ENCODE peak calls at places on chromosome 3, in four cellular contexts. One of them, this sample, is unnamed.

GRCh38 chr3:76664816-76665215 is 375.1 kb upstream of the ROBO2 start:
- DNase-seq in PC-3: no peak
- DNase-seq in GM23248: no peak
- DNase-seq in GM23338: no peak
- DNase-seq in this sample: no peak

GRCh38 chr3:71384393-71384792 is 199.1 kb downstream of the FOXP1 start:
- DNase-seq in PC-3: no peak
- DNase-seq in GM23338: no peak
- DNase-seq in GM23248: no peak
- DNase-seq in this sample: no peak

GRCh38 chr3:14237431-14237830 is 58.8 kb downstream of the LSM3 start:
- DNase-seq in GM23248: no peak
- DNase-seq in PC-3: no peak
- DNase-seq in GM23338: no peak
- DNase-seq in this sample: no peak

GRCh38 chr3:14431556-14431927 is 29.1 kb downstream of the SLC6A6 start:
- DNase-seq in PC-3: no peak
- DNase-seq in GM23338: peak; percentile 52
- DNase-seq in GM23248: no peak
- DNase-seq in this sample: no peak

GRCh38 chr3:11662392-11662990 is 18.8 kb upstream of the VGLL4 start:
- DNase-seq in GM23248: peak; percentile 57
- DNase-seq in GM23338: peak; percentile 62
- DNase-seq in PC-3: peak; percentile 71
- DNase-seq in this sample: no peak

GRCh38 chr3:24184528-24185176 is 239.6 kb downstream of the NR1D2 start:
- DNase-seq in GM23338: no peak
- DNase-seq in PC-3: no peak
- DNase-seq in GM23248: no peak
- DNase-seq in this sample: no peak

GRCh38 chr3:17782751-17783150 is 40.3 kb upstream of the TBC1D5 start:
- DNase-seq in GM23338: no peak
- DNase-seq in PC-3: no peak
- DNase-seq in GM23248: no peak
- DNase-seq in this sample: no peak

GRCh38 chr3:186083746-186084145 is 25.1 kb downstream of the ETV5 start:
- DNase-seq in PC-3: no peak
- DNase-seq in GM23248: no peak
- DNase-seq in GM23338: peak; percentile 45
- DNase-seq in this sample: no peak

GRCh38 chr3:187702507-187703033 is at the start of gene RTP2:
- DNase-seq in PC-3: no peak
- DNase-seq in GM23248: no peak
- DNase-seq in GM23338: no peak
- DNase-seq in this sample: no peak

GRCh38 chr3:66396161-66396760 is 104.6 kb downstream of the LRIG1 start:
- DNase-seq in GM23248: peak; percentile 45
- DNase-seq in PC-3: no peak
- DNase-seq in GM23338: no peak
- DNase-seq in this sample: no peak

GRCh38 chr3:155070316-155070715 is 9.8 kb upstream of the MME start:
- DNase-seq in GM23338: no peak
- DNase-seq in GM23248: no peak
- DNase-seq in PC-3: no peak
- DNase-seq in this sample: no peak

GRCh38 chr3:171809513-171810277 is 588 bp downstream of the PLD1 start:
- DNase-seq in GM23248: peak; percentile 99
- DNase-seq in PC-3: peak; percentile 77
- DNase-seq in GM23338: peak; percentile 76
- DNase-seq in this sample: peak; percentile 86
- H2AFZ ChIP-seq in GM23248: peak overlapping the region; percentile 74
- H2AFZ ChIP-seq in PC-3: peak overlapping the region; percentile 64
- H2AFZ ChIP-seq in GM23338: peak overlapping the region; percentile 100
- H2AFZ ChIP-seq in this sample: peak overlapping the region; percentile 50

GRCh38 chr3:41251593-41251992 is 52.3 kb downstream of the CTNNB1 start:
- DNase-seq in PC-3: no peak
- DNase-seq in GM23338: no peak
- DNase-seq in GM23248: no peak
- DNase-seq in this sample: no peak
- H3F3A ChIP-seq in PC-3: no peaks in the 10 kb centered on the region
- H3F3A ChIP-seq in GM23338: no peaks in the 10 kb centered on the region
- H3F3A ChIP-seq in GM23248: no peaks in the 10 kb centered on the region
- H3F3A ChIP-seq in this sample: no peaks in the 10 kb centered on the region

DNA sequence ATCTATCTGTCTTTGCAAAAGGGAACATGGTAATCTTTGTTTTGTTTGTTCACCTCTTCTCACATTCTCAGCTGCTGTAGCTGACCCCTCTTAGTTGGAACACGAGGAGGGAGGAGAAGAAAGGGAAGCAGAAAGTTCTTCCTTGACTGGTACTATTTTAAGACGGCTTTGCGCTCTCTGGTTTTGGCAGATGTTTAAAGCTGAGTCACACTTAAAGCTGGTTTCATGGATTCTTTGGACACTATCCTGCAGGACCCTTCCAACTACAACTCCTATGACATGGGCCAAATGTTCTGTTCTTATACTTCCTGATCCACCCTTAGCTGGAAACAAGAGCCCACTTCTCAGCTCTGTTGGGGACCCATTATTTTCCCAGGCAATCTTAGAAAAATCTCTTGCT is 40.6 kb upstream of the FXR1 start:
- DNase-seq in PC-3: no peak
- DNase-seq in GM23248: peak; percentile 58
- DNase-seq in GM23338: no peak
- DNase-seq in this sample: no peak
- H2AFZ ChIP-seq in PC-3: no peak overlapping the region
- H2AFZ ChIP-seq in GM23248: peak overlapping the region; percentile 30
- H2AFZ ChIP-seq in GM23338: peak overlapping the region; percentile 36
- H2AFZ ChIP-seq in this sample: no peak overlapping the region

GRCh38 chr3:194135516-194135805 is 487 bp upstream of the HES1 start:
- DNase-seq in PC-3: peak; percentile 34
- DNase-seq in GM23338: no peak
- DNase-seq in GM23248: peak; percentile 48
- DNase-seq in this sample: no peak

GRCh38 chr3:194134231-194134756 is 1.7 kb upstream of the HES1 start:
- DNase-seq in GM23248: peak; percentile 86
- DNase-seq in GM23338: no peak
- DNase-seq in PC-3: no peak
- DNase-seq in this sample: no peak

GRCh38 chr3:194132465-194133358 is 3.2 kb upstream of the HES1 start:
- DNase-seq in GM23338: peak; percentile 74
- DNase-seq in PC-3: peak; percentile 91
- DNase-seq in GM23248: peak; percentile 47
- DNase-seq in this sample: peak; percentile 97

GRCh38 chr3:194134757-194135515 is 1.0 kb upstream of the HES1 start:
- DNase-seq in GM23248: peak; percentile 98
- DNase-seq in PC-3: peak; percentile 97
- DNase-seq in GM23338: peak; percentile 92
- DNase-seq in this sample: peak; percentile 96

DNA sequence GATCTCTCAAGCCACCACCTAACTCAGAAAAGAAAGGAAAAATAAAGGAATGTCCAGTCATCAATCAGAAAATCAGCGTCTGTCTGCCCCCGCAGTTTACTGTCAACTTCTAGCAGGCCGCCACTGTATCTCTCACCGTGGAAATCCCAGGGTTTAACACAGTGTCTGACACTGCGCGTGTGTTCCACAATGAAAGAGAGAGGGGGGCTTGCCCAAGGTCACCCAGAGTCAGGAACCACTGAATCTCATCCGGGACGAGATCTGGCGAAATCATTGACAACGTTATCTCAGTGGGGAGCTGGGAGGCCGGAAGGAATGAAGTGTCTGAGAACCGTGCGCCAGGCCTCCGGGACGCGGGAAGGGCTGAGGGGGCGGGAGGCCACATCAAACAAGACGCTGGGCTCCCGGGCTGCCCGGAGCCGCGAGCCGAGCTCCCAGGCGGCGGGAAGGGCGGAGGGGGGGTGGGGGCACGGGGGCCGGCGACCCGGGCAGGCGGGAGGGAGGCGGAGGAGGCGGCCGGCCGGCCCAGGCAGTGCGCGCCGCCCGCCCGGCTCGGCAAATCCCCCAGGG is 2.2 kb upstream of the HES1 start:
- DNase-seq in GM23338: peak; percentile 84
- DNase-seq in PC-3: peak; percentile 44
- DNase-seq in GM23248: peak; percentile 83
- DNase-seq in this sample: peak; percentile 63
- H3F3A ChIP-seq in GM23338: peaks cover 5% of the 10 kb centered on the region
- H3F3A ChIP-seq in PC-3: peaks cover 9% of the 10 kb centered on the region
- H3F3A ChIP-seq in GM23248: peaks cover 25% of the 10 kb centered on the region
- H3F3A ChIP-seq in this sample: peaks cover 69% of the 10 kb centered on the region

DNA sequence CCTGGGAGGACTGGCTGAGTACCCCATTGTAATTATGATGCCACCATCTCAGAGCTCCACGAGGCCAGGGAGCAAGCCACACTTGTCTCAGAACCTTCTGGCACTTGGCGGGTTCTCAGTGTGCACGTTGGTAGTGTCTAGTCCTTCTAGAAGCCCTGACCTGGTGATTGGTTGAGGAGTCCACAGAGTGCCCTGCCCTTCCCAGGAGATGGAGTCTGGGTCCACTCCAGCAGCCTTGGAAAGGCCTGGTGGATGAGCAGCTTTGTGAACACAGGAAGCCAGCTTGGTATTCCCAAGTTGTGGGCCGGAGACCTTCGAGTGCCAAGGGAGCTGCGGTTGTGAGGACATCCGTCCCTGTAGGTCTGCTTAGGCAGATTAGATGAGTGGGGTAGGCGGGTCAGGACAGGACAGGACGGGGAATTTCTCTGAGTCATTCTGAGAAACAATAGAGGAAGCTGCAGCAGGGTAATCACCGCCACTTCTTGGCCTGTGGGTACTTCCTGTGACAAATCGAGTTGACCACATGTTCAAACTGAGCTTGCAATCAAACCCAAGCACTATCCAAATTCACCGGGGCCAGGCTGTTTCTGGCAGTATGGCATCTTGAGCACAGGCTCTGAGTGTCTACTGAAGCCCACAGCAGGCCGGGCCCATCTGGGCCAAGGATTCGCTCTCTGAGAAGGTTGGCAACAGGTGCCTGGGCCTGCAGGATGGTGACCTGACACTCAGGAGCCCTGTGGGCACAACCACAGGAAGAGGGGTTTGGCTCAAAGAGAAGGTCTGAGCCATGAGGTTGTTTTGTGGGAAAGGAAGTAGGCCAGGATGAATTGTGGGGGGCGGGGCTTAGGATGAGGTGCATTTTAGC is 71.5 kb upstream of the PLXNA1 start:
- DNase-seq in GM23338: no peak
- DNase-seq in PC-3: peak; percentile 95
- DNase-seq in GM23248: peak; percentile 97
- DNase-seq in this sample: peak; percentile 97
- H2AFZ ChIP-seq in GM23338: no peak overlapping the region
- H2AFZ ChIP-seq in PC-3: no peak overlapping the region
- H2AFZ ChIP-seq in GM23248: peak overlapping the region; percentile 63
- H2AFZ ChIP-seq in this sample: no peak overlapping the region

GRCh38 chr3:152333928-152334327 is 65.2 kb downstream of the MBNL1 start:
- DNase-seq in PC-3: no peak
- DNase-seq in GM23248: no peak
- DNase-seq in GM23338: no peak
- DNase-seq in this sample: no peak
- H3F3A ChIP-seq in PC-3: no peaks in the 10 kb centered on the region
- H3F3A ChIP-seq in GM23248: peaks cover 48% of the 10 kb centered on the region
- H3F3A ChIP-seq in GM23338: no peaks in the 10 kb centered on the region
- H3F3A ChIP-seq in this sample: peaks cover 33% of the 10 kb centered on the region

GRCh38 chr3:165196577-165197561 is 685 bp upstream of the SLITRK3 start:
- DNase-seq in GM23338: peak; percentile 55
- DNase-seq in PC-3: no peak
- DNase-seq in GM23248: peak; percentile 16
- DNase-seq in this sample: no peak

GRCh38 chr3:165193392-165194268 is 2.6 kb downstream of the SLITRK3 start:
- DNase-seq in GM23338: peak; percentile 51
- DNase-seq in GM23248: no peak
- DNase-seq in PC-3: no peak
- DNase-seq in this sample: no peak

GRCh38 chr3:165195628-165196576 is at the start of gene SLITRK3:
- DNase-seq in PC-3: no peak
- DNase-seq in GM23248: no peak
- DNase-seq in GM23338: peak; percentile 60
- DNase-seq in this sample: no peak

GRCh38 chr3:165194477-165195135 is 1.6 kb downstream of the SLITRK3 start:
- DNase-seq in GM23338: peak; percentile 31
- DNase-seq in PC-3: no peak
- DNase-seq in GM23248: no peak
- DNase-seq in this sample: no peak

DNA sequence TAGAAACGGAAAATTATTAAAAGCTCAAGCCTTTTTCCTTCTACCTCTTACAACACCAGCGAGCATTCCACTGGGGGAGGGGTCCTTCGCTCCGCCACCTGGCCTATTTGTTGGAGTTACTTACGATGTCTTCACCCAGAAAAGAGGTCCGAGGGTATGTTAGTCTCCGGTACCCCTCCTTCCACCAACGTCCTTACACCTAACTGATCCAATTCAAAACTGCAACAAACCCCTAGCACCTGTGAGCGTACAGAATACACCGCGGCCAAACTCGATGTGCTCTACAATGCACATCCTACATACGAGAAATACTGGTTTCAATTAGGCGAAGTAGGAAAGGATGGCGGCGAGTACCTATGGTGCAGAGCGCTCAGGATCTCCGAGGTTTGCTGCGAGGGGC is 958 bp downstream of the SLITRK3 start:
- DNase-seq in GM23248: no peak
- DNase-seq in PC-3: no peak
- DNase-seq in GM23338: peak; percentile 50
- DNase-seq in this sample: no peak
- H2AFZ ChIP-seq in GM23248: no peak overlapping the region
- H2AFZ ChIP-seq in PC-3: no peak overlapping the region
- H2AFZ ChIP-seq in GM23338: peak overlapping the region; percentile 95
- H2AFZ ChIP-seq in this sample: no peak overlapping the region

GRCh38 chr3:157151151-157151550 is 8.8 kb downstream of the CCNL1 start:
- DNase-seq in GM23248: no peak
- DNase-seq in GM23338: no peak
- DNase-seq in PC-3: no peak
- DNase-seq in this sample: no peak

GRCh38 chr3:157148123-157148889 is 11.6 kb downstream of the CCNL1 start:
- DNase-seq in GM23338: no peak
- DNase-seq in GM23248: no peak
- DNase-seq in PC-3: no peak
- DNase-seq in this sample: no peak

GRCh38 chr3:157147099-157147803 is 12.7 kb downstream of the CCNL1 start:
- DNase-seq in PC-3: no peak
- DNase-seq in GM23248: no peak
- DNase-seq in GM23338: no peak
- DNase-seq in this sample: no peak

GRCh38 chr3:157151627-157152026 is 8.3 kb downstream of the CCNL1 start:
- DNase-seq in GM23338: no peak
- DNase-seq in GM23248: no peak
- DNase-seq in PC-3: no peak
- DNase-seq in this sample: no peak

GRCh38 chr3:157149136-157149696 is 10.7 kb downstream of the CCNL1 start:
- DNase-seq in GM23338: no peak
- DNase-seq in GM23248: no peak
- DNase-seq in PC-3: no peak
- DNase-seq in this sample: no peak
- H3F3A ChIP-seq in GM23338: peaks cover 12% of the 10 kb centered on the region
- H3F3A ChIP-seq in GM23248: peaks cover 96% of the 10 kb centered on the region
- H3F3A ChIP-seq in PC-3: peaks cover 21% of the 10 kb centered on the region
- H3F3A ChIP-seq in this sample: peaks cover 95% of the 10 kb centered on the region

GRCh38 chr3:150300376-150300775 is 107.7 kb upstream of the TSC22D2 start:
- DNase-seq in GM23248: peak; percentile 41
- DNase-seq in PC-3: peak; percentile 51
- DNase-seq in GM23338: no peak
- DNase-seq in this sample: no peak
- H2AFZ ChIP-seq in GM23248: no peak overlapping the region
- H2AFZ ChIP-seq in PC-3: no peak overlapping the region
- H2AFZ ChIP-seq in GM23338: no peak overlapping the region
- H2AFZ ChIP-seq in this sample: no peak overlapping the region

This sample was measured in PC-9.